ENCODE peak calls at places on chromosomes 5 and 9, in six cellular contexts. L, A, K, M, S and P are unnamed samples.

GRCh38 chr9:38154501-38155421 is 85.7 kb upstream of the SHB start:
- DNase-seq in M (no peak), K (no peak), A (no peak), L (no peak), S (no peak), P (no peak)

GRCh38 chr9:23586906-23587305 is 239.1 kb downstream of the ELAVL2 start:
- DNase-seq in S (no peak), M (no peak), L (no peak), A (no peak), K (no peak), P (no peak)

GRCh38 chr5:34669931-34670516 is 13.9 kb downstream of the RAI14 start:
- DNase-seq in A (no peak), M (no peak), K (no peak), S (no peak), L (no peak), P (no peak)

GRCh38 chr5:67234671-67235176 is 38.1 kb upstream of the CD180 start:
- DNase-seq in A (no peak), K (no peak), S (no peak), L (peak; percentile 93), M (peak; percentile 18), P (no peak)

GRCh38 chr9:78239506-78239905 is 3.6 kb downstream of the CEP78 start:
- DNase-seq in K (no peak), L (no peak), A (no peak), S (peak; percentile 50), M (no peak), P (no peak)

GRCh38 chr5:32249668-32250067 is 63.1 kb downstream of the MTMR12 start:
- DNase-seq in L (no peak), A (no peak), S (no peak), M (no peak), K (no peak), P (no peak)

GRCh38 chr9:78189461-78189860 is 46.4 kb upstream of the CEP78 start:
- DNase-seq in L (peak; percentile 25), K (no peak), A (no peak), S (no peak), M (no peak), P (no peak)

GRCh38 chr5:75457691-75458090 is 53.7 kb downstream of the CERT1 start:
- DNase-seq in L (no peak), K (no peak), M (no peak), A (no peak), S (no peak), P (no peak)

GRCh38 chr5:13921573-13921972 is 22.9 kb downstream of the DNAH5 start:
- DNase-seq in S (no peak), M (peak; percentile 20), L (peak; percentile 3), A (no peak), K (no peak), P (no peak)

GRCh38 chr5:68287976-68288755 is 72.6 kb downstream of the PIK3R1 start:
- DNase-seq in M (peak; percentile 54), K (peak; percentile 75), S (no peak), A (peak; percentile 42), L (peak; percentile 37), P (peak; percentile 75)